ENCODE peak calls at places on chromosomes 4 and X, in nine cellular contexts. P, F, V, K, J, T, O, Y and W are unnamed samples.

GRCh38 chr4:153465583-153465921 is 608 bp upstream of the TMEM131L start:
- DNase-seq in P (peak; percentile 57), F (peak; percentile 59), O (peak; percentile 13), Y (peak; percentile 26), T (peak; percentile 56), K (peak; percentile 84), V (peak; percentile 62), J (peak; percentile 67), W (peak; percentile 72)

GRCh38 chr4:172578712-172579111 is 589.9 kb upstream of the GALNT7 start:
- DNase-seq in Y (no peak), O (no peak), P (no peak), T (no peak), K (no peak), V (no peak), F (peak; percentile 26), J (no peak), W (no peak)

GRCh38 chr4:156830356-156830755 is 141.2 kb downstream of the PDGFC start:
- DNase-seq in T (no peak), Y (no peak), K (peak; percentile 11), F (peak; percentile 89), V (no peak), P (no peak), J (peak; percentile 88), O (no peak), W (no peak)

GRCh38 chr4:169620846-169621228 is 459 bp downstream of the CLCN3 start:
- DNase-seq in O (no peak), F (peak; percentile 21), P (peak; percentile 60), Y (no peak), T (peak; percentile 48), K (peak; percentile 76), V (no peak), J (peak; percentile 33), W (peak; percentile 53)

GRCh38 chr4:66016240-66016639 is 346.0 kb upstream of the EPHA5 start:
- DNase-seq in F (no peak), Y (no peak), O (no peak), J (no peak), P (no peak), V (no peak), K (no peak), T (no peak), W (no peak)

GRCh38 chr4:6128221-6128871 is 72.0 kb downstream of the JAKMIP1 start:
- DNase-seq in F (no peak), K (no peak), J (no peak), O (no peak), P (no peak), V (no peak), Y (no peak), T (no peak), W (no peak)

GRCh38 chr4:8913121-8913857 is 41.6 kb upstream of the HMX1 start:
- DNase-seq in F (no peak), V (peak; percentile 16), T (no peak), J (no peak), K (no peak), Y (no peak), O (no peak), P (no peak), W (peak; percentile 29)

GRCh38 chrX:124217289-124218251 is 114.9 kb upstream of the TEX13D start:
- DNase-seq in V (no peak), Y (peak; percentile 51), P (peak; percentile 7), J (peak; percentile 81), K (peak; percentile 72), T (no peak), O (no peak), F (peak; percentile 67), W (peak; percentile 80)

GRCh38 chrX:10259716-10260115 is 102.9 kb downstream of the CLCN4 start:
- DNase-seq in Y (no peak), O (no peak), V (no peak), J (peak; percentile 17), P (no peak), T (peak; percentile 4), K (no peak), F (peak; percentile 65), W (no peak)

GRCh38 chr4:140947507-140947906 is 185.8 kb downstream of the RNF150 start:
- DNase-seq in O (no peak), V (no peak), T (no peak), Y (no peak), K (no peak), J (peak; percentile 43), P (no peak), F (no peak), W (no peak)

GRCh38 chr4:53055274-53055673 is 193.2 kb downstream of the RASL11B start:
- DNase-seq in O (no peak), F (peak; percentile 91), P (no peak), K (no peak), Y (no peak), V (no peak), T (peak; percentile 88), J (peak; percentile 89), W (no peak)

GRCh38 chrX:71439898-71440297 is 73.7 kb downstream of the TAF1 start:
- DNase-seq in V (no peak), P (no peak), K (no peak), J (no peak), Y (no peak), O (no peak), F (no peak), T (no peak), W (no peak)

GRCh38 chr4:89158884-89159503 is 47.7 kb downstream of the TIGD2 start:
- DNase-seq in V (peak; percentile 29), K (peak; percentile 80), J (peak; percentile 38), O (no peak), P (peak; percentile 43), Y (no peak), F (peak; percentile 36), T (peak; percentile 40), W (no peak)

GRCh38 chrX:45134303-45134702 is 66.4 kb downstream of the DIPK2B start:
- DNase-seq in O (peak; percentile 42), Y (no peak), K (peak; percentile 83), V (no peak), T (no peak), P (no peak), F (peak; percentile 3), J (no peak), W (no peak)

GRCh38 chr4:2962614-2963184 is 507 bp downstream of the NOP14 start:
- DNase-seq in K (peak; percentile 71), J (peak; percentile 62), T (peak; percentile 63), F (peak; percentile 60), P (peak; percentile 49), O (no peak), Y (no peak), V (peak; percentile 57), W (peak; percentile 71)

GRCh38 chr4:8143392-8144140 is 15.0 kb downstream of the ABLIM2 start:
- DNase-seq in K (no peak), T (no peak), V (no peak), F (no peak), Y (no peak), P (no peak), J (no peak), O (no peak), W (no peak)

GRCh38 chr4:186829740-186830449 is 106.2 kb upstream of the FAT1 start:
- DNase-seq in F (peak; percentile 96), J (peak; percentile 92), K (no peak), V (no peak), Y (no peak), T (peak; percentile 98), P (no peak), O (no peak), W (no peak)

GRCh38 chrX:76987381-76987780 is 459.8 kb upstream of the FGF16 start:
- DNase-seq in O (no peak), V (no peak), J (no peak), K (no peak), P (no peak), T (no peak), F (no peak), Y (no peak), W (no peak)

GRCh38 chr4:113186960-113187757 is 137.7 kb downstream of the ANK2 start:
- DNase-seq in P (no peak), V (no peak), O (no peak), F (no peak), Y (no peak), J (no peak), K (no peak), T (no peak), W (no peak)

GRCh38 chrX:154043003-154043402 is 23.3 kb upstream of the IRAK1 start:
- DNase-seq in Y (no peak), K (no peak), J (peak; percentile 43), V (no peak), T (peak; percentile 88), O (no peak), F (peak; percentile 74), P (no peak), W (no peak)

GRCh38 chr4:145552181-145552822 is 66.9 kb upstream of the MMAA start:
- DNase-seq in V (no peak), F (no peak), J (no peak), K (no peak), P (no peak), O (no peak), T (no peak), Y (no peak), W (no peak)

GRCh38 chrX:4963432-4963831 is 1250.0 kb upstream of the PRKX start:
- DNase-seq in V (no peak), O (no peak), F (no peak), T (no peak), Y (no peak), J (no peak), P (no peak), K (no peak), W (no peak)

GRCh38 chr4:53928825-53929224 is 135.6 kb downstream of the CHIC2 start:
- DNase-seq in K (peak; percentile 14), T (peak; percentile 85), V (no peak), J (peak; percentile 23), Y (no peak), O (no peak), P (no peak), F (peak; percentile 76), W (no peak)

GRCh38 chrX:102517331-102517730 is 792 bp upstream of the TMSB15A start:
- DNase-seq in P (peak; percentile 10), V (no peak), F (peak; percentile 8), K (peak; percentile 20), T (peak; percentile 8), J (peak; percentile 38), O (no peak), Y (no peak), W (no peak)

GRCh38 chr4:176635372-176636261 is 157.1 kb downstream of the VEGFC start:
- DNase-seq in O (no peak), K (no peak), P (no peak), F (peak; percentile 83), Y (no peak), V (no peak), J (peak; percentile 82), T (peak; percentile 85), W (no peak)

GRCh38 chr4:185061610-185062009 is 43.3 kb downstream of the HELT start:
- DNase-seq in J (no peak), T (no peak), V (no peak), Y (no peak), F (no peak), K (no peak), O (no peak), P (no peak), W (no peak)

GRCh38 chr4:137510866-137511265 is 21.4 kb downstream of the PCDH18 start:
- DNase-seq in K (peak; percentile 56), Y (no peak), P (no peak), O (no peak), V (no peak), F (peak; percentile 95), T (peak; percentile 93), J (peak; percentile 82), W (no peak)

GRCh38 chr4:112517911-112518310 is 1.9 kb upstream of the NEUROG2 start:
- DNase-seq in T (no peak), J (no peak), O (no peak), K (no peak), P (no peak), Y (no peak), F (no peak), V (no peak), W (no peak)

GRCh38 chr4:87633239-87633638 is 16.8 kb upstream of the DMP1 start:
- DNase-seq in J (peak; percentile 9), K (peak; percentile 48), F (peak; percentile 46), P (no peak), V (no peak), Y (no peak), O (no peak), T (peak; percentile 25), W (no peak)

GRCh38 chrX:49002091-49002935 is at the start of gene GRIPAP1:
- DNase-seq in K (peak; percentile 95), O (peak; percentile 22), P (peak; percentile 78), F (peak; percentile 98), Y (peak; percentile 69), J (peak; percentile 93), V (peak; percentile 83), T (peak; percentile 91), W (peak; percentile 86)

GRCh38 chrX:3699841-3700381 is 13.5 kb downstream of the PRKX start:
- DNase-seq in K (peak; percentile 79), O (no peak), F (no peak), V (no peak), T (peak; percentile 31), P (no peak), Y (no peak), J (no peak), W (no peak)